ENCODE peak calls at places on chromosomes 7 and 10, in six cellular contexts. G is CD4-positive, alpha-beta T cell; U is tibial nerve; T is esophagus squamous epithelium; S is CD4-positive, CD25-positive, alpha-beta regulatory T cell; D is HepG2. N is an unnamed sample. For H3K27me3, the result is how much of the 10 kb centered on the place peaks cover.

GRCh38 chr10:89147256-89147655 is 59.9 kb downstream of the CH25H start:
- DNase-seq in G (no peak), U (no peak), T (no peak), S (no peak), D (no peak), N (no peak)

GRCh38 chr7:150378115-150378852 is 846 bp upstream of the ZNF775 start:
- DNase-seq in G (no peak), U (no peak), T (no peak), S (peak), D (peak), N (no peak)

GRCh38 chr7:39432368-39432767 is 133.8 kb upstream of the YAE1 start:
- DNase-seq in G (no peak), U (no peak), T (no peak), S (no peak), D (no peak), N (no peak)

GRCh38 chr7:30874656-30875317 is 36.9 kb upstream of the AQP1 start:
- DNase-seq in G (no peak), U (no peak), T (no peak), S (no peak), D (no peak), N (no peak)

GRCh38 chr10:99895867-99896266 is 113.4 kb downstream of the ABCC2 start:
- DNase-seq in G (no peak), U (no peak), T (no peak), S (no peak), D (no peak), N (no peak)

GRCh38 chr7:148729984-148730733 is 31.5 kb downstream of the CUL1 start:
- DNase-seq in G (no peak), U (no peak), T (no peak), S (no peak), D (no peak), N (no peak)

GRCh38 chr10:49700997-49701396 is 21.5 kb downstream of the C10orf53 start:
- DNase-seq in G (no peak), U (no peak), T (no peak), S (no peak), D (no peak), N (no peak)

GRCh38 chr7:51314041-51314440 is 2.6 kb downstream of the COBL start:
- DNase-seq in G (no peak), U (no peak), T (no peak), S (no peak), D (no peak), N (no peak)

GRCh38 chr10:94878649-94879048 is 59.8 kb upstream of the CYP2C9 start:
- DNase-seq in G (no peak), U (no peak), T (no peak), S (no peak), D (no peak), N (no peak)

GRCh38 chr10:131512852-131513251 is 201.3 kb upstream of the TCERG1L start:
- DNase-seq in G (no peak), U (no peak), T (no peak), S (no peak), D (no peak), N (no peak)

GRCh38 chr10:122251459-122252255 is 19.4 kb upstream of the BTBD16 start:
- DNase-seq in G (no peak), U (no peak), T (no peak), S (no peak), D (no peak), N (no peak)

GRCh38 chr10:125719173-125720001 is at the start of gene EDRF1:
- DNase-seq in G (peak), U (peak), T (peak), S (peak), D (peak), N (peak)

GRCh38 chr10:72638586-72639440 is 12.9 kb upstream of the MICU1 start:
- DNase-seq in G (no peak), U (no peak), T (no peak), S (no peak), D (peak), N (no peak)

GRCh38 chr7:20598479-20599419 is 16.7 kb upstream of the ABCB5 start:
- DNase-seq in G (no peak), U (no peak), T (no peak), S (no peak), D (peak), N (no peak)

GRCh38 chr7:132548489-132549078 is 27.7 kb downstream of the PLXNA4 start:
- DNase-seq in G (no peak), U (no peak), T (no peak), S (no peak), D (no peak), N (no peak)

GRCh38 chr7:66050990-66051424 is 24.6 kb upstream of the ASL start:
- DNase-seq in G (no peak), U (no peak), T (no peak), S (no peak), D (peak), N (peak)

GRCh38 chr7:101113860-101114259 is 13.0 kb upstream of the SERPINE1 start:
- DNase-seq in G (no peak), U (no peak), T (no peak), S (no peak), D (no peak), N (no peak)

GRCh38 chr7:41777894-41778596 is 75.2 kb upstream of the INHBA start:
- DNase-seq in G (no peak), U (no peak), T (no peak), S (no peak), D (no peak), N (no peak)

GRCh38 chr7:74101061-74101681 is 17.6 kb downstream of the LIMK1 start:
- DNase-seq in G (no peak), U (no peak), T (no peak), S (no peak), D (no peak), N (no peak)

GRCh38 chr10:131852161-131852822 is 48.5 kb upstream of the PPP2R2D start:
- DNase-seq in G (no peak), U (no peak), T (no peak), S (no peak), D (no peak), N (no peak)

GRCh38 chr7:26376208-26376917 is 84.7 kb downstream of the SNX10 start:
- DNase-seq in G (no peak), U (no peak), T (no peak), S (peak), D (peak), N (peak)

GRCh38 chr7:37193087-37193774 is 255.4 kb downstream of the ELMO1 start:
- DNase-seq in G (no peak), U (no peak), T (no peak), S (no peak), D (no peak), N (no peak)

GRCh38 chr10:109886037-109886787 is 37.1 kb downstream of the XPNPEP1 start:
- DNase-seq in G (no peak), U (no peak), T (no peak), S (no peak), D (no peak), N (no peak)

GRCh38 chr10:34710391-34710751 is 104.7 kb downstream of the PARD3 start:
- DNase-seq in G (no peak), U (no peak), T (no peak), S (no peak), D (no peak), N (no peak)

GRCh38 chr10:43749940-43750552 is 101.4 kb upstream of the ZNF32 start:
- DNase-seq in G (no peak), U (no peak), T (no peak), S (no peak), D (no peak), N (no peak)
- H3K27me3 ChIP-seq in G (under half), U (under half), T (under half), S (under half), D (under half), N (under half)

DNA sequence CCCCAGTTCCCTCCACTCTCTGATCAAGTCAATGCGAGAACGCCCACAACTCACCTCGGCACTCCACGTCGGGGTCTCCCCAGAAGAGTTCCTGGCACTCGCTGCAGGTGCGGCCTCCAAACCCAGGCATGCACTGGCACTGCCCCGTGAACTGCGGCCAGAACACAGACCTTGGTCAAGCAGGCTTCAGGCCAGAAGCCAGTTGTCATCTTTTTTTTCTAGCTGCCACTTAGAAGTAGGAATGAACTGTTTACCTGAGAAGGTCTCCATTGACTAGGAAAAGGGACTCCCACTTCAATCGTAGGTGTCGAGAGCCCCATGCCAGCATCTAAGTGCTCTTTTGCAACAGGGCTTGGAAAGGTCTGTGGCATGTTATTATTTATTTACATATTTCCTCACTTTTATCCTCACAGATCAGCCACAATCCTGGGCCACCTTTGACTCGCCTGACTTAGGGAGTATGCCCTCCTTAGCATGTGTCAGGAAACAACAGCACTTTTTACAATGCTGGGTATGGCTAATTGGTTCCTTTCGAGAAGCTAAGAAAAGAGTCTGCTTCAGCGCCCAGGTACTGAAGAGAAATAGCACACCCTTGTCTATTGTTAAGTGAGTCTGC is 51.7 kb downstream of the LAMB1 start:
- DNase-seq in G (no peak), U (no peak), T (no peak), S (no peak), D (no peak), N (no peak)
- H3K27ac ChIP-seq in G (no peak), U (no peak), T (no peak), S (no peak), D (no peak), N (peak)

GRCh38 chr10:129899564-129899862 is 64.6 kb downstream of the EBF3 start:
- DNase-seq in G (no peak), U (no peak), T (no peak), S (no peak), D (no peak), N (no peak)
- H3K27me3 ChIP-seq in G (under half), U (under half), T (under half), S (under half), D (under half), N (half or more)

GRCh38 chr7:504221-505081 is 15.2 kb downstream of the PDGFA start:
- DNase-seq in G (no peak), U (no peak), T (no peak), S (no peak), D (no peak), N (peak)

GRCh38 chr7:502296-502695 is 17.4 kb downstream of the PDGFA start:
- DNase-seq in G (no peak), U (no peak), T (no peak), S (no peak), D (no peak), N (peak)

GRCh38 chr7:505171-505570 is 14.5 kb downstream of the PDGFA start:
- DNase-seq in G (no peak), U (no peak), T (no peak), S (no peak), D (no peak), N (peak)

GRCh38 chr7:503046-503574 is 16.5 kb downstream of the PDGFA start:
- DNase-seq in G (no peak), U (no peak), T (no peak), S (no peak), D (no peak), N (peak)

GRCh38 chr7:503575-504111 is 16.0 kb downstream of the PDGFA start:
- DNase-seq in G (no peak), U (no peak), T (no peak), S (no peak), D (peak), N (peak)
- H3K27ac ChIP-seq in G (no peak), U (peak), T (no peak), S (no peak), D (no peak), N (peak)

GRCh38 chr10:97196213-97197029 is 10.7 kb upstream of the SLIT1 start:
- DNase-seq in G (peak), U (no peak), T (no peak), S (peak), D (peak), N (peak)

GRCh38 chr10:97200616-97201015 is 14.9 kb upstream of the SLIT1 start:
- DNase-seq in G (no peak), U (no peak), T (no peak), S (no peak), D (no peak), N (no peak)

GRCh38 chr10:97195654-97196212 is 10.0 kb upstream of the SLIT1 start:
- DNase-seq in G (no peak), U (no peak), T (no peak), S (no peak), D (no peak), N (no peak)

GRCh38 chr10:97192952-97193435 is 7.2 kb upstream of the SLIT1 start:
- DNase-seq in G (no peak), U (no peak), T (no peak), S (no peak), D (no peak), N (no peak)

GRCh38 chr10:97197030-97197500 is 11.3 kb upstream of the SLIT1 start:
- DNase-seq in G (no peak), U (no peak), T (no peak), S (no peak), D (no peak), N (no peak)
- H3K27me3 ChIP-seq in G (under half), U (under half), T (under half), S (under half), D (under half), N (under half)

GRCh38 chr10:16436367-16436757 is 448 bp upstream of the PTER start:
- DNase-seq in G (peak), U (no peak), T (no peak), S (peak), D (no peak), N (peak)

GRCh38 chr10:16440396-16441105 is 3.7 kb downstream of the PTER start:
- DNase-seq in G (no peak), U (no peak), T (no peak), S (no peak), D (no peak), N (no peak)

GRCh38 chr10:16437540-16437894 is 707 bp downstream of the PTER start:
- DNase-seq in G (no peak), U (no peak), T (no peak), S (no peak), D (peak), N (no peak)

GRCh38 chr10:16439294-16439693 is 2.5 kb downstream of the PTER start:
- DNase-seq in G (no peak), U (no peak), T (no peak), S (no peak), D (no peak), N (no peak)

DNA sequence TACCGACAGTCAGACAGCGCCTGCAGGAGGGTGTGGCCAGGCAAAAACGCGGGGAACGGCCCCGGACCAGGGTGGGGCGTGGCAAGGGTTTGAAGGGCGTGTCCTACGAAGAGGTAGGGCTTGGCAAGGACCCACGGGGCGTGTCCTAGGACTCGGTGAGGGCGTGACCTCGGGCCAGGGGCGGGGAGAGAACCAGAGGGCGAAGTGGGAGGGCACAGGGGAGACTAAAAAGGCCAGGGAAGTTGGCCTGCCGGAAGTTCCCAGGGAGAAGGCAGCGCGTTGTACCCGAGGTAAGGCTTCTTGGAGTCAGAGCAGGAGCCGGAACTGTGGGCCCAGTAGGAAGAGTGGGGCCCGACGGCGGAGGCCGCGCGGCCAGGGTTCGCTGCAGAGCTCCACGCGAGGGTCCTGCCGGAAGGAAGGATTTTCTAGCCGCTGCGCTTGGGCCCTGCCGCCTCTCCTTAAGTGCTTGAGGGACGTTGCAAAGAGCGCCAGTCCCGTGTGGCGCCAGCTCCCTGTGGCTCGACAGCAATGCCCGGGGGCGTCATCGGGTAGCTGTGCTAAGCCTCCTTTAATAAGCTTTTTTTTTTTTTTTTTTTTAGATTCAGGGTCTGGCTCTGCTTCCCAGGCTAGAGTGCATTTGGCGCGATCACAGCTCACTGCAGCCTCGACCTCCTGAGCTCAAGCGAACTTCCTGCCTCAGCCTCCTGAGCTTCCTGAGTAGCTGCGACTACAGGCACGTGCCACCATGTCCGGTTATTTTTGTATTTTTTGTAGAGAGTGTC is at the start of gene PTER:
- DNase-seq in G (peak), U (peak), T (peak), S (peak), D (peak), N (peak)
- H3K27ac ChIP-seq in G (peak), U (peak), T (peak), S (peak), D (peak), N (peak)

DNA sequence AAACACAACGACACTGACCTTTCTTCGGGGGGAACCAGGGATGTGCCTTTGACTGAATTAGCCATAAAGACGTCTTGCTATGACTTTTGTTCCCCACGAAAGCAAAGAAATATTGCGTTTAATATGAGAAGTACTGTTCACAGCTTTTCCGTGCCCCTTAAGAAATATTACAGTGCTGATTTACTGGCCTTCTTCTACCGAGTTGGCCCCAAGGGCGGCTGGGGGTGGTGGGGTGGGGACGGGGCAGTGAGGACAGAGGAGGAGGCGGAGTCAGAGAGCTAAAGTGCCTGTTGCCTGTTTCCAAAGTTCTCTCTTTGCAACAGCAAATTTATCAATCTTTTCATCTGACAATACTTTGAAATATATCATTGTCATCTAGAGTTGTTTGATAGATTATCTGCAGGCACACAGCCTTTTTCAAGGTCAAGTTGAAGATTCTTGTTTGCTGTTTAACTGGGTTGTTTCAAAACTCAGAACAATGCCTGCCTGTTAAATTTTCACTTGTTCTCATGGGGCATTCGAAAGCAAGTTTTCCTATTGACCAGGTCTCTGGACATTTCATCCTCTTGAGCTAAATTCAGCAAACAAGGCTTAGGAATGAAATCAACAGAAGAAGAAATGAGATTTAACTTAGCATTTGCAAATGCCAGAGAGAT is 9.0 kb downstream of the PTF1A start:
- DNase-seq in G (no peak), U (no peak), T (no peak), S (no peak), D (peak), N (no peak)
- H3K27me3 ChIP-seq in G (half or more), U (half or more), T (under half), S (under half), D (half or more), N (half or more)

DNA sequence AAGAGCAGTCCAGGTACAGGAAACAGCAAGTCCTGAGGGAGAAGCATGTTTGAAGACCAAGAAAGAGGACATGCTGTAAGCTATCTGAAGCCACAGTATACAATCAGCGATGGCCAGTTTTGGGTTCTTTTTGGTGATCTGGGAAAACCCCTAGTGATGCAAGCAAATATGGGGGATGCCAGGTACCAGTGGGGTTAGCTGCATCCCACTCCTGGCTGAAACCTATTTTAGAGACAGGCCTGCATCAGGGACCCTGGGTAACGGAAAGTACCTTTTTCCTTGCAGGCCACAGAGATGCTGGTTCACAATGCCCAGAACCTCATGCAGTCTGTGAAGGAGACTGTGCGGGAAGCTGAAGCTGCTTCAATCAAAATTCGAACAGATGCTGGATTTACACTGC is 32.9 kb downstream of the AP3M1 start:
- DNase-seq in G (no peak), U (no peak), T (no peak), S (no peak), D (no peak), N (no peak)
- H3K27ac ChIP-seq in G (no peak), U (no peak), T (no peak), S (no peak), D (no peak), N (no peak)

DNA sequence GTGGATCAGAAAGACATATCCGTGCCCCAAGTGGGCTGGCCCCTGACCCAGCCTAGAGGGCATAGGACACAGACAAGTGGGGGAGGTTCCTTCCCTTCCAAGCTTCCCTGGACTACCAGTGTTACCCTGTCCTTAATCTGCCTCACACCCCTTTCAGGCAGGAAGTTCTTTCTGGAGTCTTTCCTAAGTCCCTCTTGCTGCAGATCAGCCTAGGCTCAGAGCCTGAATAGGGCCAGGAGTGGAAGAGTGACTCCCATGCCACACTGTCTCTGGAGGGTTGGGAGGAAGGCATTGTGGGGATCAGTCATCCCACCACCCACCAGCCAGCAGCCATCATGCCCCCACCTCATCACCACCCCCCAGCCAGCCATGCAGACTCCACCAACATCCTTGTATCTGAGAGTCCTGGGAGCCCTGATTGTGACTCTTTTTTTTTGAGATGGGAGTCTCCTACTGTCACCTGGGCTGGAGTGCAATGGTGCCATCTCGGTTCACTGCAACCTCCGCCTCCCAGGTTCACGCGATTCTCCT is 22.6 kb downstream of the POLL start:
- DNase-seq in G (no peak), U (no peak), T (no peak), S (no peak), D (no peak), N (no peak)
- H3K27me3 ChIP-seq in G (under half), U (half or more), T (under half), S (under half), D (half or more), N (half or more)

N was measured in lower lobe of right lung.